ENCODE peak calls at places on chromosomes 5 and 9, in nine cellular contexts. Q, Z, L, A, O, T, M, C and X are unnamed samples. For H3K4me1, the result is how much of the 10 kb centered on the place peaks cover.

GRCh38 chr5:126509339-126509738 is 85.7 kb downstream of the ALDH7A1 start:
- DNase-seq in C (no peak), Q (no peak), A (no peak), Z (no peak), M (no peak), L (no peak), O (no peak), T (no peak), X (peak)

GRCh38 chr9:3758816-3759576 is 233.2 kb upstream of the RFX3 start:
- DNase-seq in L (no peak), O (no peak), Q (no peak), Z (no peak), M (no peak), C (no peak), A (no peak), T (no peak), X (no peak)

GRCh38 chr5:111734013-111734412 is 23.0 kb downstream of the NREP start:
- DNase-seq in Z (no peak), O (no peak), M (no peak), T (no peak), L (no peak), A (no peak), Q (no peak), C (peak), X (no peak)

GRCh38 chr5:43711496-43711895 is 108.5 kb downstream of the NNT start:
- DNase-seq in A (no peak), Q (no peak), L (no peak), Z (no peak), M (no peak), O (no peak), T (peak), C (no peak), X (no peak)

GRCh38 chr5:74232281-74232680 is 408.2 kb downstream of the ENC1 start:
- DNase-seq in Z (no peak), A (no peak), T (peak), M (no peak), Q (no peak), C (no peak), O (no peak), L (no peak), X (no peak)

GRCh38 chr5:40733439-40733838 is 22.3 kb downstream of the TTC33 start:
- DNase-seq in T (no peak), Z (no peak), Q (no peak), O (no peak), L (no peak), M (no peak), A (no peak), C (no peak), X (no peak)

GRCh38 chr5:2334686-2335085 is 416.8 kb downstream of the IRX2 start:
- DNase-seq in O (no peak), Q (no peak), L (no peak), Z (no peak), C (no peak), M (no peak), A (no peak), T (no peak), X (no peak)

GRCh38 chr5:98314262-98314661 is 459.2 kb upstream of the RGMB start:
- DNase-seq in L (no peak), O (no peak), T (peak), M (no peak), C (no peak), Z (no peak), A (no peak), Q (no peak), X (no peak)

GRCh38 chr5:111694183-111694582 is 62.8 kb downstream of the NREP start:
- DNase-seq in L (no peak), M (no peak), T (peak), Z (no peak), O (no peak), Q (no peak), A (no peak), C (peak), X (no peak)

GRCh38 chr5:69526660-69527059 is 33.3 kb upstream of the GTF2H2C start:
- DNase-seq in O (no peak), T (no peak), C (no peak), A (no peak), Q (no peak), Z (no peak), M (no peak), L (no peak), X (no peak)

GRCh38 chr9:96215841-96216240 is 86.1 kb downstream of the HSD17B3 start:
- DNase-seq in O (no peak), C (no peak), Z (no peak), A (no peak), L (no peak), Q (no peak), M (no peak), T (no peak), X (no peak)

GRCh38 chr9:35646583-35647265 is 4.0 kb downstream of the SIT1 start:
- DNase-seq in O (peak), A (peak), M (peak), L (peak), Z (peak), C (peak), T (peak), Q (peak), X (peak)

GRCh38 chr9:18906656-18907395 is 126.2 kb downstream of the SAXO1 start:
- DNase-seq in M (no peak), Q (no peak), Z (no peak), L (no peak), A (no peak), O (no peak), C (peak), T (peak), X (no peak)

GRCh38 chr9:70080481-70081119 is 37.0 kb downstream of the MAMDC2 start:
- DNase-seq in M (no peak), L (no peak), A (no peak), Z (no peak), O (no peak), T (peak), Q (peak), C (peak), X (no peak)

GRCh38 chr5:1564182-1564748 is 40.5 kb upstream of the LPCAT1 start:
- DNase-seq in Q (no peak), M (no peak), T (peak), C (peak), Z (no peak), O (no peak), L (no peak), A (peak), X (no peak)

GRCh38 chr5:144469106-144469505 is 298.4 kb downstream of the KCTD16 start:
- DNase-seq in Z (no peak), T (no peak), C (no peak), O (no peak), Q (no peak), L (no peak), A (no peak), M (no peak), X (no peak)

GRCh38 chr9:114928092-114928491 is 2.3 kb downstream of the TNFSF8 start:
- DNase-seq in Z (no peak), T (no peak), Q (no peak), C (no peak), A (no peak), L (no peak), O (no peak), M (no peak), X (no peak)

GRCh38 chr5:165525268-165525667 is 2019.8 kb downstream of the MAT2B start:
- DNase-seq in A (no peak), Q (no peak), M (no peak), Z (no peak), O (no peak), C (no peak), L (no peak), T (peak), X (no peak)

GRCh38 chr5:133459474-133460155 is 152.7 kb downstream of the FSTL4 start:
- DNase-seq in M (no peak), A (no peak), L (no peak), O (no peak), T (no peak), C (no peak), Z (no peak), Q (no peak), X (no peak)

GRCh38 chr5:160303690-160304089 is 8.7 kb downstream of the CCNJL start:
- DNase-seq in Q (no peak), A (no peak), M (no peak), Z (no peak), C (no peak), L (no peak), O (no peak), T (no peak), X (no peak)

GRCh38 chr5:122780296-122780695 is 5.4 kb downstream of the SNX2 start:
- DNase-seq in A (no peak), C (no peak), Z (no peak), O (no peak), L (no peak), M (no peak), T (no peak), Q (no peak), X (no peak)

GRCh38 chr9:126248680-126249079 is 77.9 kb upstream of the MVB12B start:
- DNase-seq in O (no peak), C (no peak), L (no peak), Q (no peak), Z (no peak), A (no peak), M (no peak), T (peak), X (no peak)

GRCh38 chr9:68629042-68629441 is 76.0 kb upstream of the PIP5K1B start:
- DNase-seq in A (no peak), L (no peak), T (no peak), C (no peak), Z (no peak), M (no peak), Q (no peak), O (no peak), X (no peak)

GRCh38 chr5:79546782-79547428 is 33.0 kb upstream of the HOMER1 start:
- DNase-seq in O (no peak), T (peak), Q (no peak), A (no peak), L (no peak), M (no peak), Z (no peak), C (no peak), X (no peak)

GRCh38 chr9:77464591-77465125 is 183.5 kb downstream of the GNA14 start:
- DNase-seq in L (no peak), Q (no peak), A (no peak), Z (no peak), O (no peak), M (no peak), C (no peak), T (no peak), X (no peak)

GRCh38 chr5:168106008-168106761 is 185.3 kb upstream of the WWC1 start:
- DNase-seq in T (peak), A (no peak), Z (no peak), M (no peak), C (no peak), L (no peak), Q (no peak), O (no peak), X (peak)

GRCh38 chr5:111143910-111144309 is 51.8 kb downstream of the WDR36 start:
- DNase-seq in A (no peak), C (peak), L (no peak), Q (peak), T (peak), M (peak), O (no peak), Z (no peak), X (peak)

GRCh38 chr9:79700607-79701330 is 129.0 kb downstream of the TLE4 start:
- DNase-seq in L (no peak), T (no peak), M (no peak), A (no peak), Z (no peak), C (no peak), O (no peak), Q (no peak), X (no peak)
- H3K27ac ChIP-seq in L (no peak), T (no peak), M (no peak), A (no peak), Z (no peak), C (no peak), O (no peak), Q (no peak), X (no peak)

DNA sequence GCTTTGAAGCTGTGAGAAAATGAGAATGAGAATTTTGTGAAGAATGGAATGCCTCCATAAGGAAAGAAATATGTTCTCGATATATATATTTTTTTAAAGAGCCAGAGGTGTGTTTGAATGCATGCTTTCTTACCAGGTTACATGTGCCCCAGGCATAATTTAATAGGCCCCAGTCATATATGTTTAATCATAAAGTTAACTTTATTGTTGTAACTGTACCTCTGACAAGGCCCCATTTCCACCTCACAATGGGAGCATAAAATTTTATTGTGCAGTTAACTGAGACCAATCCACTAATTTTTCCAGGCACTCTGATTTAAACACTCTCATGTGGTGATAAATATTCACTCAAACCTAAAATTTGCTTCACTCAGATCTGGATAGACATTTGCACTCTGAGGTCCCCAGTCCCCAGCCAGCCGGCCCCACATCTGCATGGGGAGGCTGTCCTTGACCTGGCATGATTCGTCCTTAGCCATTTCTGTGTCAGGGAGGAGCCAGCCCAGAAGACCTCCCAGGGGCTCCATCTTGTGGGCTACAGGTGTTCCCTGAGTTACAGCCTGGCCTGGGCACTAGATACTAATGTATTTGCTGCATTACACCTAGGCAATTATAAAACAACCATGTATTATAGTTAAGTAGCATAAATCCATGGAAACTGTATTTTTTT is 245.8 kb downstream of the MTRR start:
- DNase-seq in M (no peak), C (no peak), T (no peak), O (no peak), Z (no peak), Q (no peak), A (no peak), L (no peak), X (no peak)
- TF ChIP-seq CTCF in M (no peak), C (no peak), T (no peak), O (no peak), Z (no peak), Q (no peak), A (no peak), L (peak), X (no peak)

GRCh38 chr5:149747833-149748366 is 17.8 kb downstream of the PPARGC1B start:
- DNase-seq in A (no peak), T (no peak), M (no peak), L (no peak), O (no peak), C (no peak), Q (no peak), Z (no peak), X (no peak)

GRCh38 chr5:149747141-149747832 is 17.2 kb downstream of the PPARGC1B start:
- DNase-seq in Q (no peak), M (peak), L (no peak), Z (peak), C (no peak), A (peak), O (no peak), T (peak), X (peak)

GRCh38 chr5:149750596-149750995 is 20.5 kb downstream of the PPARGC1B start:
- DNase-seq in Z (no peak), Q (no peak), T (no peak), L (no peak), C (no peak), A (no peak), M (peak), O (no peak), X (no peak)

GRCh38 chr5:149749481-149750365 is 19.6 kb downstream of the PPARGC1B start:
- DNase-seq in L (no peak), T (no peak), M (no peak), A (no peak), O (no peak), C (peak), Q (no peak), Z (no peak), X (no peak)

DNA sequence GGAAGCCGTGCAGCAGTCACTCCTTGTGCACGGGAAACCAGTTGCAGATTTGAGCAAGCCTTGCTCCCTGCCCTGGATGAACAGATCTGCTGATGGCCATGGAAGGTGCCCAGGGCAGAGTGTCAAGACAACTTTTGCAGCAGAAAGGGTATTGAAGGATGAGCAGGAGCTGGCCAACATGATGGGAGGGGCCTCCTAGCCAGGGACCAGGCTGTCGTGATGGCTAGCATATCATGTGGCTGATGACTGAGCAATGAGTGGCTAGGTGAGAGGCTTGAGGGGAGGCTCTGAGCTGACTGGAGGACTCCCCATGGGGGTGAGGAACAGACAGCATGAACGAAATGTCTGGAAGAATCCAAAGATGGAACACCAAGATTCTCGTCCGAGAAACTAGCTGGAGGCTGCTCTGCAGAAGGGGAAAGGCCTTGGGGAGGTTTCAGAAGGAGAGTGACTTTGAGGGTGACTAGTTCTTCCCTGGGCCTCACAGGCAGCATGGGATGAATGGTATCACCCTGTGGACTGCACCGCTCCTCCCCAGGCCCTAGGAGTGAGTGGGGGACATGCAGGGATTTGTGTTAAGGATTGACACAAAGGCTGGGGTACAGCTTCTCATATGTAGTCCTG is 18.5 kb downstream of the PPARGC1B start:
- DNase-seq in Q (no peak), C (no peak), O (no peak), L (no peak), T (no peak), M (no peak), Z (no peak), A (no peak), X (no peak)
- H3K4me1 ChIP-seq in Q (under half), C (under half), O (under half), L (under half), T (under half), M (half or more), Z (under half), A (under half), X (under half)

DNA sequence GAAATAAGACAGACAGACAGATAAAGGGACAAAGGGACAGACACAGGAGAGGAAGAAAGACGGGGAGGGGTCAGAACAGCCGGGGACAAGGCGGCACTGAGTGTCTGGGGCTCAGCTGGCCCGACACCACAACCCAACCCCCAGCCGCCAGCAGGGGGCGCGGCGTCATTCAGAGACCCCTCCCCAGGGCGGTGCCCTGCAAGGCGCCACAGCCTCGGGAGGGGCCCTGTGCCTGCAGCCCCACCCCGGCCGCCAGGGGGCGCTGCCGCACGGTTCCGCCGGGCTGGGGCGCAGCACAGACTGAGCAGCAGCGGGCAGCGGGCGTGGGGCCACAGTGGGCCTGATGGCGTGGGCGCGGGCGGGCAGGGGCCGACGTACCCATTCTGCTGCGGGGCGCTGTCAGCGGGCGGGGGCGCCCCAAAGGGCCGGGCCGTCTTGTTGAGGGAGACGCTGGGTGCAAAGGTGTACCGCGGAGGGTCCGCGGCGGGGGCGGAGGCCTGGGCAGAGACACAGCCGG is 5.9 kb downstream of the PDLIM7 start:
- DNase-seq in C (no peak), Q (no peak), M (peak), A (no peak), Z (no peak), T (peak), L (peak), O (no peak), X (no peak)
- H3K27ac ChIP-seq in C (no peak), Q (peak), M (peak), A (no peak), Z (no peak), T (no peak), L (peak), O (peak), X (no peak)

GRCh38 chr5:161966544-161966943 is 101.0 kb upstream of the GABRG2 start:
- DNase-seq in A (no peak), M (no peak), Z (no peak), C (no peak), O (no peak), L (no peak), Q (no peak), T (peak), X (no peak)
- TF ChIP-seq CTCF in A (no peak), M (no peak), Z (peak), C (peak), O (no peak), L (no peak), Q (no peak), T (peak), X (peak)

GRCh38 chr5:14673443-14673842 is 8.9 kb downstream of the OTULIN start:
- DNase-seq in M (no peak), O (no peak), A (no peak), Q (no peak), T (no peak), Z (no peak), L (no peak), C (no peak), X (no peak)

GRCh38 chr5:14669975-14670374 is 5.5 kb downstream of the OTULIN start:
- DNase-seq in L (no peak), Q (no peak), C (no peak), O (no peak), Z (no peak), T (peak), M (no peak), A (no peak), X (no peak)

GRCh38 chr5:14671414-14671813 is 6.9 kb downstream of the OTULIN start:
- DNase-seq in L (no peak), C (no peak), T (peak), Z (no peak), O (no peak), M (no peak), A (no peak), Q (no peak), X (no peak)

GRCh38 chr5:14672508-14673394 is 8.2 kb downstream of the OTULIN start:
- DNase-seq in O (no peak), Z (no peak), Q (no peak), T (no peak), L (no peak), A (no peak), C (peak), M (no peak), X (no peak)

DNA sequence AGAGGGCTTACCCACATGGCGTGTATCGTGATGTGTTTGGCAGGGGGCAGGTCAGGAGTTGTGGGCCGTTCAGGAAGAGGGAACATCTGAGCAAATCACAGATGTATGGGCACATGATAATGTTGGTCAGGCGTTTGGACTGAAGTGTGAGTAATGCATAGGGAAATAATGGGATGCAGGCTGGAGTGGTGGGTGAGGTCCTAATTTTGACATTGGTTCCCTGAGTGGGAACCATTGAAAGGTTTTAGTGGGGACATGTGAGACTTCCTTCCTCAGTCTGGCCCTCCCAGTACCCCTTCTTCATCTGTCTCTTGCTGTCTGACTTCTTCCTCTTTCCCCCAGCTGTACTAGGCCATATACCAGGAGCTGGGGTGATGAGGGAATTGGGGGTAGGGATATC is 7.6 kb downstream of the OTULIN start:
- DNase-seq in M (no peak), O (no peak), A (no peak), Q (no peak), T (no peak), L (no peak), Z (no peak), C (no peak), X (no peak)
- H3K4me1 ChIP-seq in M (under half), O (under half), A (under half), Q (half or more), T (under half), L (under half), Z (under half), C (half or more), X (under half)

DNA sequence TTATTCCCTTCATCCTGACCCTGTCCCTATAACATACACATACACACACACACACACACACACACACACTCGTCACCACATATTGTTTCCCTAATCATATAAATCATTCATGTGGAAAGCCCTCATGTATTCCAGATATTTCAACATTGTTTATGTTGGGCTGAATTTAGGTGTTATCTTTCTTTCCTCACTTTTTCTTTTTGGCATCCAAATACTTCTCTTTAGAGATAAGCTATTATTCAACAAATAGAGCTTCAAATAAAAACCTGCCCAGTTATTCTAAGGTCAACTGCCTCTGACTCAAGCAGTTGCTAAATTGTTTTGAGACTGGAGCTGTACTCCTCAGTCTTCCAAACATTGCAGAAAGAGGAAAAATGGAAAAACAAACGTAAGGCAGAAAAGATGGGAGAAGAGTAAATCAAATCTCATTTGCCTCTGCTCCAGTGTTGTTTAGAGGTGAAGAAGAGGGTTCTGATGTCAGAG is 215.8 kb downstream of the GAS1 start:
- DNase-seq in Z (no peak), L (no peak), T (peak), O (no peak), A (no peak), Q (peak), M (no peak), C (peak), X (no peak)
- H3K27ac ChIP-seq in Z (no peak), L (no peak), T (peak), O (no peak), A (no peak), Q (peak), M (peak), C (peak), X (no peak)